ENCODE peak calls at places on chromosome 5, in ten cellular contexts. One of them, this sample, is unnamed.

GRCh38 chr5:181044093-181044599 is 4.1 kb downstream of the BTNL9 start:
- DNase-seq in testis: no peak
- DNase-seq in ovary: no peak
- DNase-seq in SK-N-SH: no peak
- DNase-seq in lower lobe of right lung: no peak
- DNase-seq in body of pancreas: no peak
- DNase-seq in aorta: no peak
- DNase-seq in CD8-positive, alpha-beta memory T cell: no peak
- DNase-seq in heart right ventricle: no peak
- DNase-seq in PC-3: no peak
- DNase-seq in this sample: no peak

GRCh38 chr5:55440188-55440646 is 94.5 kb downstream of the PLPP1 start:
- DNase-seq in testis: no peak
- DNase-seq in CD8-positive, alpha-beta memory T cell: no peak
- DNase-seq in aorta: no peak
- DNase-seq in lower lobe of right lung: no peak
- DNase-seq in SK-N-SH: peak; percentile 30
- DNase-seq in heart right ventricle: no peak
- DNase-seq in PC-3: no peak
- DNase-seq in ovary: no peak
- DNase-seq in body of pancreas: no peak
- DNase-seq in this sample: peak; percentile 96

GRCh38 chr5:53478411-53479044 is 1.9 kb upstream of the FST start:
- DNase-seq in CD8-positive, alpha-beta memory T cell: no peak
- DNase-seq in aorta: peak; percentile 47
- DNase-seq in ovary: no peak
- DNase-seq in PC-3: peak; percentile 74
- DNase-seq in testis: peak; percentile 42
- DNase-seq in heart right ventricle: peak; percentile 44
- DNase-seq in body of pancreas: peak; percentile 27
- DNase-seq in lower lobe of right lung: peak; percentile 51
- DNase-seq in SK-N-SH: peak; percentile 56
- DNase-seq in this sample: peak; percentile 60

GRCh38 chr5:160315968-160316367 is 3.6 kb upstream of the CCNJL start:
- DNase-seq in lower lobe of right lung: no peak
- DNase-seq in ovary: no peak
- DNase-seq in heart right ventricle: no peak
- DNase-seq in CD8-positive, alpha-beta memory T cell: no peak
- DNase-seq in SK-N-SH: no peak
- DNase-seq in PC-3: peak; percentile 98
- DNase-seq in aorta: no peak
- DNase-seq in testis: no peak
- DNase-seq in body of pancreas: peak; percentile 16
- DNase-seq in this sample: no peak

GRCh38 chr5:127562252-127562651 is 44.8 kb downstream of the PRRC1 start:
- DNase-seq in heart right ventricle: no peak
- DNase-seq in SK-N-SH: peak; percentile 25
- DNase-seq in PC-3: peak; percentile 19
- DNase-seq in ovary: no peak
- DNase-seq in lower lobe of right lung: no peak
- DNase-seq in CD8-positive, alpha-beta memory T cell: no peak
- DNase-seq in aorta: no peak
- DNase-seq in testis: peak; percentile 25
- DNase-seq in body of pancreas: no peak
- DNase-seq in this sample: no peak

GRCh38 chr5:107565791-107566536 is 104.8 kb downstream of the EFNA5 start:
- DNase-seq in heart right ventricle: no peak
- DNase-seq in CD8-positive, alpha-beta memory T cell: no peak
- DNase-seq in ovary: no peak
- DNase-seq in body of pancreas: no peak
- DNase-seq in SK-N-SH: no peak
- DNase-seq in testis: no peak
- DNase-seq in PC-3: no peak
- DNase-seq in lower lobe of right lung: no peak
- DNase-seq in aorta: no peak
- DNase-seq in this sample: no peak

GRCh38 chr5:1005904-1006655 is 2.5 kb upstream of the NKD2 start:
- DNase-seq in CD8-positive, alpha-beta memory T cell: no peak
- DNase-seq in body of pancreas: peak; percentile 8
- DNase-seq in SK-N-SH: no peak
- DNase-seq in PC-3: no peak
- DNase-seq in ovary: peak; percentile 24
- DNase-seq in lower lobe of right lung: peak; percentile 32
- DNase-seq in aorta: peak; percentile 40
- DNase-seq in testis: peak; percentile 13
- DNase-seq in heart right ventricle: peak; percentile 3
- DNase-seq in this sample: no peak

GRCh38 chr5:151637676-151638075 is 46.5 kb upstream of the FAT2 start:
- DNase-seq in aorta: no peak
- DNase-seq in testis: no peak
- DNase-seq in SK-N-SH: no peak
- DNase-seq in PC-3: no peak
- DNase-seq in CD8-positive, alpha-beta memory T cell: no peak
- DNase-seq in ovary: no peak
- DNase-seq in body of pancreas: no peak
- DNase-seq in heart right ventricle: no peak
- DNase-seq in lower lobe of right lung: no peak
- DNase-seq in this sample: peak; percentile 24

GRCh38 chr5:172952034-172952511 is 7.2 kb upstream of the RPL26L1 start:
- DNase-seq in aorta: no peak
- DNase-seq in ovary: no peak
- DNase-seq in heart right ventricle: no peak
- DNase-seq in body of pancreas: no peak
- DNase-seq in lower lobe of right lung: no peak
- DNase-seq in CD8-positive, alpha-beta memory T cell: no peak
- DNase-seq in PC-3: no peak
- DNase-seq in testis: no peak
- DNase-seq in SK-N-SH: no peak
- DNase-seq in this sample: peak; percentile 73

GRCh38 chr5:65611524-65611923 is 12.6 kb downstream of the TRIM23 start:
- DNase-seq in CD8-positive, alpha-beta memory T cell: no peak
- DNase-seq in lower lobe of right lung: no peak
- DNase-seq in body of pancreas: peak; percentile 42
- DNase-seq in testis: no peak
- DNase-seq in SK-N-SH: no peak
- DNase-seq in aorta: no peak
- DNase-seq in heart right ventricle: no peak
- DNase-seq in PC-3: peak; percentile 43
- DNase-seq in ovary: no peak
- DNase-seq in this sample: no peak

DNA sequence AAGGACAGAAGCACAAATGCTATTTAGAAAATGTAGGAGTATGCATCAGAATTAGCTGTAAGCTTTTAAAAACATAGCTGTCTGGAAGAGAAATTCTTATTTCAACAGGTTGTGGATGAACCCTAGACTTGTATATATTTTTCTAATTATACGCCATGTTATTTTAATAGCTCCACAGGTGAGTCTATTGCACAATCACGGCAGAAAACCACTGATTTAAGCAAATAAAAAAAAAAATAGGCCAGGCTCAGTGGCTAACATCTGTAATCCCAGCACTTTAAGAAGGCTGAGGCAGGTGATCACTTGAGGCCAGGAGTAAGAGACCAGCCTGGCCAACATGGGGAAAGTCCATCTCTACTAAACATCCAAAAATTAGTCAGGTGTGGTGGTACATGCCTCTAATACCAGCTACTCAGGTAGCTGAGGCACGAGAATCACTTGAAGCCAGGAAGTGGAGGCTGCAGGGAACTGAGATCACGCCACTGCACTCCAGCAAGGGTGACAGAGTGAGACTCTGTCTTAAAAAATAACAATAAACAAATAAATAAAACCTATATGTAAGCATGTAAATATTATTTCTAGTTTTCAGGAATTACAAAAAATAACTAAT is 11.7 kb downstream of the TRIM23 start:
- DNase-seq in body of pancreas: no peak
- DNase-seq in CD8-positive, alpha-beta memory T cell: no peak
- DNase-seq in lower lobe of right lung: no peak
- DNase-seq in ovary: no peak
- DNase-seq in aorta: no peak
- DNase-seq in SK-N-SH: no peak
- DNase-seq in heart right ventricle: no peak
- DNase-seq in testis: no peak
- DNase-seq in PC-3: no peak
- DNase-seq in this sample: no peak
- H3K36me3 ChIP-seq in body of pancreas: no peaks in the 10 kb centered on the region
- H3K36me3 ChIP-seq in CD8-positive, alpha-beta memory T cell: peaks cover 34% of the 10 kb centered on the region
- H3K36me3 ChIP-seq in lower lobe of right lung: peaks cover 95% of the 10 kb centered on the region
- H3K36me3 ChIP-seq in ovary: no peaks in the 10 kb centered on the region
- H3K36me3 ChIP-seq in aorta: peaks cover 4% of the 10 kb centered on the region
- H3K36me3 ChIP-seq in SK-N-SH: peaks cover 67% of the 10 kb centered on the region
- H3K36me3 ChIP-seq in heart right ventricle: no peaks in the 10 kb centered on the region
- H3K36me3 ChIP-seq in testis: no peaks in the 10 kb centered on the region
- H3K36me3 ChIP-seq in PC-3: no peaks in the 10 kb centered on the region
- H3K36me3 ChIP-seq in this sample: peaks cover 82% of the 10 kb centered on the region

GRCh38 chr5:117220730-117221129 is 646.1 kb upstream of the SEMA6A start:
- DNase-seq in aorta: no peak
- DNase-seq in ovary: no peak
- DNase-seq in heart right ventricle: no peak
- DNase-seq in CD8-positive, alpha-beta memory T cell: no peak
- DNase-seq in PC-3: no peak
- DNase-seq in testis: no peak
- DNase-seq in body of pancreas: no peak
- DNase-seq in lower lobe of right lung: no peak
- DNase-seq in SK-N-SH: no peak
- DNase-seq in this sample: no peak
- H3K36me3 ChIP-seq in aorta: no peaks in the 10 kb centered on the region
- H3K36me3 ChIP-seq in ovary: no peaks in the 10 kb centered on the region
- H3K36me3 ChIP-seq in heart right ventricle: no peaks in the 10 kb centered on the region
- H3K36me3 ChIP-seq in CD8-positive, alpha-beta memory T cell: no peaks in the 10 kb centered on the region
- H3K36me3 ChIP-seq in PC-3: no peaks in the 10 kb centered on the region
- H3K36me3 ChIP-seq in testis: no peaks in the 10 kb centered on the region
- H3K36me3 ChIP-seq in body of pancreas: no peaks in the 10 kb centered on the region
- H3K36me3 ChIP-seq in lower lobe of right lung: no peaks in the 10 kb centered on the region
- H3K36me3 ChIP-seq in SK-N-SH: no peaks in the 10 kb centered on the region
- H3K36me3 ChIP-seq in this sample: no peaks in the 10 kb centered on the region

GRCh38 chr5:179732412-179732917 is at the start of gene MAML1:
- DNase-seq in SK-N-SH: peak; percentile 99
- DNase-seq in PC-3: peak; percentile 99
- DNase-seq in CD8-positive, alpha-beta memory T cell: peak; percentile 99
- DNase-seq in lower lobe of right lung: peak; percentile 100
- DNase-seq in aorta: peak; percentile 100
- DNase-seq in body of pancreas: peak; percentile 100
- DNase-seq in testis: peak; percentile 100
- DNase-seq in heart right ventricle: peak; percentile 100
- DNase-seq in ovary: peak; percentile 100
- DNase-seq in this sample: peak; percentile 100

GRCh38 chr5:179732918-179733763 is 519 bp downstream of the MAML1 start:
- DNase-seq in SK-N-SH: peak; percentile 83
- DNase-seq in aorta: peak; percentile 63
- DNase-seq in testis: peak; percentile 58
- DNase-seq in CD8-positive, alpha-beta memory T cell: no peak
- DNase-seq in PC-3: peak; percentile 26
- DNase-seq in body of pancreas: peak; percentile 55
- DNase-seq in heart right ventricle: peak; percentile 23
- DNase-seq in lower lobe of right lung: peak; percentile 64
- DNase-seq in ovary: no peak
- DNase-seq in this sample: peak; percentile 68

GRCh38 chr5:179734536-179735164 is 2.0 kb downstream of the MAML1 start:
- DNase-seq in CD8-positive, alpha-beta memory T cell: no peak
- DNase-seq in heart right ventricle: no peak
- DNase-seq in ovary: no peak
- DNase-seq in testis: no peak
- DNase-seq in body of pancreas: no peak
- DNase-seq in lower lobe of right lung: no peak
- DNase-seq in PC-3: no peak
- DNase-seq in SK-N-SH: no peak
- DNase-seq in aorta: no peak
- DNase-seq in this sample: peak; percentile 24

GRCh38 chr5:179731791-179732411 is 721 bp upstream of the MAML1 start:
- DNase-seq in lower lobe of right lung: peak; percentile 57
- DNase-seq in CD8-positive, alpha-beta memory T cell: no peak
- DNase-seq in aorta: peak; percentile 52
- DNase-seq in body of pancreas: peak; percentile 22
- DNase-seq in heart right ventricle: peak; percentile 11
- DNase-seq in SK-N-SH: no peak
- DNase-seq in ovary: peak; percentile 56
- DNase-seq in testis: peak; percentile 16
- DNase-seq in PC-3: peak; percentile 55
- DNase-seq in this sample: peak; percentile 94

DNA sequence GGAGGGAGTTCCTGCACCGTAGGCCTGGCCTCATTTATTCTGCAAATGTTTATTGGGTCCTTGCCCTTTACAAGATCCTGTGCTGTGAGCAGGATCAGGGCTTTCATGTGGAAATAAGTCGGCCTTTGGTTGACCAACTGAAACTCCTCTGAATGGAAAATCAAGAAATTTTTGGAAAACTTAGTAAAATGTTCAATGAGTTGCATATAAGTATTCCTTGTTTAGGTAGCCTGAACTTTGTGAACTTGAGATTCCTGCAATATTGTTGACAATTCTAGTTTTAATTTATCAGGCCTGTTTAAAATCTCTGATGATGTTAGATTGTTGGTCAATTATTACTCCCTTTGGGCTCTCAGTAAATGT is 1.1 kb downstream of the MAML1 start:
- DNase-seq in testis: no peak
- DNase-seq in SK-N-SH: no peak
- DNase-seq in PC-3: no peak
- DNase-seq in heart right ventricle: no peak
- DNase-seq in lower lobe of right lung: no peak
- DNase-seq in CD8-positive, alpha-beta memory T cell: no peak
- DNase-seq in ovary: no peak
- DNase-seq in aorta: no peak
- DNase-seq in body of pancreas: no peak
- DNase-seq in this sample: peak; percentile 10
- H3K36me3 ChIP-seq in testis: no peaks in the 10 kb centered on the region
- H3K36me3 ChIP-seq in SK-N-SH: peaks cover 28% of the 10 kb centered on the region
- H3K36me3 ChIP-seq in PC-3: peaks cover 18% of the 10 kb centered on the region
- H3K36me3 ChIP-seq in heart right ventricle: no peaks in the 10 kb centered on the region
- H3K36me3 ChIP-seq in lower lobe of right lung: peaks cover 36% of the 10 kb centered on the region
- H3K36me3 ChIP-seq in CD8-positive, alpha-beta memory T cell: peaks cover 16% of the 10 kb centered on the region
- H3K36me3 ChIP-seq in ovary: no peaks in the 10 kb centered on the region
- H3K36me3 ChIP-seq in aorta: no peaks in the 10 kb centered on the region
- H3K36me3 ChIP-seq in body of pancreas: no peaks in the 10 kb centered on the region
- H3K36me3 ChIP-seq in this sample: peaks cover 21% of the 10 kb centered on the region

DNA sequence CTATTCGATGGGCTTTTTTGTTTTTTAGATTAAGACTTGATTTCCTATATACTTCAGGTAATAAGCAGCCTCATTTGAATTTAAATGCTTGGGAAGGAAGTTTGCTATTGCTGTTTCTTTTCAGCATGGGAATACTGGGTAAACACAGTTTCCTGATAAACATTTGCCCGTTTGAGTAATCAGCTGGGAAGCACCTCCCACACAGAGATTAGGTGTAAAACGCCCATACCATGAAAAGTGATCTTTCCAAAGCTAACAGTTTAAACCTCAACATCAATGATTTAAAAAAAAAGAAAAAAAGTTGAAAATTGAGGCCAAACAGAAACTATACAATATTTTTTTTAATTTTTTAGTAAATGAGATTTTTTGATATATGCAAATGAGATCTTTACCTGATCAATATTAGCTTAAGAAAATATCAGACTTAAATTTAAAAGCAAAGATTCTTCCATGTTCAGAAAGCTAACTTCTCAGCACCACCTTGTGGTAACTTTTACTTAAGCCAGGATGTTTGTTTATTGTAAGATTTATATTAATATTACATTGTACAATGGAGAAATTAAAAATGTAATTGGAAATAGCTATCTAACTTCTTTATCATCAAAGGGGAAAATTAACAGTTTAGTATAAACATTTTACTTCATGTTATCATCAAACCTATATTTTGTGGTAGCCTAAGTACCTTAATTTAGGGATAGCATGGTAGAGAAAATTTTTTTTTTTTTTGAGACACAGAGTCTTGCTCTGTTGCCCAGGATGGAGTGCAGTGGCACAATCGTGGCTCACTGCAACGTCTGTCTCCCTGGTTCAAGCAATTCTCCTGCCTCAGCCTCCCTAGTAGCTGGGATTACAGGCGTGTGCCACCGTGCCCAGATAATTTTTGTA is 39.8 kb downstream of the F2RL2 start:
- DNase-seq in SK-N-SH: no peak
- DNase-seq in PC-3: peak; percentile 42
- DNase-seq in body of pancreas: no peak
- DNase-seq in ovary: no peak
- DNase-seq in CD8-positive, alpha-beta memory T cell: no peak
- DNase-seq in heart right ventricle: no peak
- DNase-seq in lower lobe of right lung: no peak
- DNase-seq in testis: no peak
- DNase-seq in aorta: no peak
- DNase-seq in this sample: peak; percentile 39
- H3K36me3 ChIP-seq in SK-N-SH: no peaks in the 10 kb centered on the region
- H3K36me3 ChIP-seq in PC-3: no peaks in the 10 kb centered on the region
- H3K36me3 ChIP-seq in body of pancreas: no peaks in the 10 kb centered on the region
- H3K36me3 ChIP-seq in ovary: no peaks in the 10 kb centered on the region
- H3K36me3 ChIP-seq in CD8-positive, alpha-beta memory T cell: peaks cover 5% of the 10 kb centered on the region
- H3K36me3 ChIP-seq in heart right ventricle: no peaks in the 10 kb centered on the region
- H3K36me3 ChIP-seq in lower lobe of right lung: no peaks in the 10 kb centered on the region
- H3K36me3 ChIP-seq in testis: no peaks in the 10 kb centered on the region
- H3K36me3 ChIP-seq in aorta: no peaks in the 10 kb centered on the region
- H3K36me3 ChIP-seq in this sample: no peaks in the 10 kb centered on the region

This sample was measured in GM23248.